ENCODE peak calls at places on chromosomes 2 and 18, in six cellular contexts. One of them, this sample, is unnamed.

GRCh38 chr2:210753386-210753785 is 197.0 kb downstream of the CPS1 start:
- DNase-seq in amniotic stem cell: no peak
- DNase-seq in SK-MEL-5: no peak
- DNase-seq in heart right ventricle: no peak
- DNase-seq in activated CD4-positive, alpha-beta T cell treated with anti-CD3 and anti-CD28 coated beads, Interleukin-2, amount 50 U/mL, for 48 hours: no peak
- DNase-seq in T-helper 1 cell: no peak
- DNase-seq in this sample: no peak

GRCh38 chr2:9262671-9263171 is 56.1 kb downstream of the ASAP2 start:
- DNase-seq in amniotic stem cell: no peak
- DNase-seq in SK-MEL-5: peak
- DNase-seq in heart right ventricle: peak
- DNase-seq in activated CD4-positive, alpha-beta T cell treated with anti-CD3 and anti-CD28 coated beads, Interleukin-2, amount 50 U/mL, for 48 hours: no peak
- DNase-seq in T-helper 1 cell: no peak
- DNase-seq in this sample: no peak

GRCh38 chr2:173990970-173991819 is 26.0 kb upstream of the SP3 start:
- DNase-seq in amniotic stem cell: no peak
- DNase-seq in SK-MEL-5: no peak
- DNase-seq in heart right ventricle: peak
- DNase-seq in activated CD4-positive, alpha-beta T cell treated with anti-CD3 and anti-CD28 coated beads, Interleukin-2, amount 50 U/mL, for 48 hours: no peak
- DNase-seq in T-helper 1 cell: no peak
- DNase-seq in this sample: no peak

GRCh38 chr2:217804786-217805678 is 197.8 kb downstream of the TNS1 start:
- DNase-seq in amniotic stem cell: no peak
- DNase-seq in SK-MEL-5: no peak
- DNase-seq in heart right ventricle: no peak
- DNase-seq in activated CD4-positive, alpha-beta T cell treated with anti-CD3 and anti-CD28 coated beads, Interleukin-2, amount 50 U/mL, for 48 hours: no peak
- DNase-seq in T-helper 1 cell: no peak
- DNase-seq in this sample: no peak

GRCh38 chr18:76353500-76353899 is 141.5 kb downstream of the ZNF516 start:
- DNase-seq in amniotic stem cell: no peak
- DNase-seq in SK-MEL-5: no peak
- DNase-seq in heart right ventricle: no peak
- DNase-seq in activated CD4-positive, alpha-beta T cell treated with anti-CD3 and anti-CD28 coated beads, Interleukin-2, amount 50 U/mL, for 48 hours: no peak
- DNase-seq in T-helper 1 cell: no peak
- DNase-seq in this sample: no peak

GRCh38 chr18:4510709-4511108 is 55.6 kb upstream of the DLGAP1 start:
- DNase-seq in amniotic stem cell: peak
- DNase-seq in SK-MEL-5: no peak
- DNase-seq in heart right ventricle: no peak
- DNase-seq in activated CD4-positive, alpha-beta T cell treated with anti-CD3 and anti-CD28 coated beads, Interleukin-2, amount 50 U/mL, for 48 hours: no peak
- DNase-seq in T-helper 1 cell: no peak
- DNase-seq in this sample: peak

GRCh38 chr2:28717339-28717758 is 34.3 kb upstream of the PPP1CB start:
- DNase-seq in amniotic stem cell: no peak
- DNase-seq in SK-MEL-5: peak
- DNase-seq in heart right ventricle: peak
- DNase-seq in activated CD4-positive, alpha-beta T cell treated with anti-CD3 and anti-CD28 coated beads, Interleukin-2, amount 50 U/mL, for 48 hours: no peak
- DNase-seq in T-helper 1 cell: no peak
- DNase-seq in this sample: peak

GRCh38 chr2:29361255-29361654 is 246.0 kb downstream of the CLIP4 start:
- DNase-seq in amniotic stem cell: no peak
- DNase-seq in SK-MEL-5: no peak
- DNase-seq in heart right ventricle: no peak
- DNase-seq in activated CD4-positive, alpha-beta T cell treated with anti-CD3 and anti-CD28 coated beads, Interleukin-2, amount 50 U/mL, for 48 hours: no peak
- DNase-seq in T-helper 1 cell: no peak
- DNase-seq in this sample: no peak

This sample was measured in OCI-M1.